ENCODE peak calls at places on chromosomes 5 and 9, in seven cellular contexts. W is AG08395; C is GM03348; B is foreskin fibroblast; Y is stimulated activated naive CD4-positive, alpha-beta T cell; G is hypothalamus; K is mucosa of descending colon. H is an unnamed sample.

GRCh38 chr5:68459093-68459492 is 243.5 kb downstream of the PIK3R1 start:
- DNase-seq in G (no peak), W (no peak), C (no peak), B (no peak), Y (no peak), K (no peak), H (no peak)

GRCh38 chr9:14645648-14646047 is 47.6 kb downstream of the ZDHHC21 start:
- DNase-seq in G (no peak), W (no peak), B (no peak), K (no peak), Y (no peak), C (no peak), H (peak)

GRCh38 chr5:122054266-122054665 is 23.8 kb downstream of the LOX start:
- DNase-seq in W (no peak), C (no peak), Y (no peak), K (no peak), B (no peak), G (no peak), H (no peak)

GRCh38 chr5:16685069-16685468 is 68.3 kb upstream of the RETREG1 start:
- DNase-seq in K (no peak), G (no peak), C (no peak), B (no peak), W (no peak), Y (no peak), H (no peak)

GRCh38 chr5:113115956-113116355 is 139.4 kb downstream of the DCP2 start:
- DNase-seq in C (no peak), B (no peak), W (no peak), K (no peak), G (no peak), Y (no peak), H (no peak)

GRCh38 chr5:62309107-62309506 is 3.1 kb downstream of the KIF2A start:
- DNase-seq in W (no peak), B (no peak), G (no peak), C (no peak), Y (no peak), K (no peak), H (no peak)

GRCh38 chr5:77990020-77990419 is 213.9 kb upstream of the TBCA start:
- DNase-seq in K (no peak), C (no peak), W (no peak), G (no peak), B (no peak), Y (no peak), H (no peak)

GRCh38 chr5:134175874-134176522 is 752 bp downstream of the SKP1 start:
- DNase-seq in Y (no peak), B (peak), W (peak), K (peak), C (peak), G (no peak), H (peak)

GRCh38 chr5:138542120-138542955 is 698 bp downstream of the ETF1 start:
- DNase-seq in W (no peak), B (peak), K (peak), C (peak), Y (no peak), G (no peak), H (no peak)

GRCh38 chr5:1437452-1437851 is 7.8 kb downstream of the SLC6A3 start:
- DNase-seq in G (no peak), W (peak), C (peak), B (peak), K (peak), Y (no peak), H (no peak)

GRCh38 chr9:117325789-117326185 is 89.1 kb downstream of the ASTN2 start:
- DNase-seq in Y (no peak), C (no peak), B (no peak), K (no peak), G (no peak), W (no peak), H (no peak)

GRCh38 chr5:144275329-144275728 is 104.7 kb downstream of the KCTD16 start:
- DNase-seq in G (no peak), K (no peak), W (no peak), Y (no peak), B (no peak), C (no peak), H (no peak)

GRCh38 chr9:131747352-131747751 is 7.5 kb upstream of the RAPGEF1 start:
- DNase-seq in Y (no peak), B (peak), G (no peak), C (peak), K (peak), W (peak), H (peak)

GRCh38 chr5:61347088-61347487 is 15.0 kb downstream of the ZSWIM6 start:
- DNase-seq in C (no peak), W (no peak), B (peak), G (no peak), K (no peak), Y (no peak), H (no peak)

GRCh38 chr9:35771524-35771923 is 17.4 kb upstream of the MSMP start:
- DNase-seq in B (peak), K (peak), W (no peak), G (no peak), C (no peak), Y (no peak), H (no peak)

GRCh38 chr5:79582186-79582585 is 30.1 kb upstream of the TENT2 start:
- DNase-seq in Y (no peak), K (no peak), C (no peak), B (no peak), G (no peak), W (no peak), H (no peak)

GRCh38 chr5:149337746-149338145 is 7.6 kb upstream of the GRPEL2 start:
- DNase-seq in B (no peak), Y (no peak), K (no peak), G (no peak), C (no peak), W (no peak), H (no peak)

GRCh38 chr5:42586625-42587024 is 163.4 kb downstream of the GHR start:
- DNase-seq in K (no peak), C (no peak), W (no peak), B (peak), Y (no peak), G (no peak), H (no peak)

GRCh38 chr5:66518753-66519152 is 77.4 kb upstream of the MAST4 start:
- DNase-seq in G (no peak), B (no peak), W (no peak), K (no peak), Y (no peak), C (no peak), H (no peak)

GRCh38 chr5:142779163-142779562 is 9.0 kb downstream of the ARHGAP26 start:
- DNase-seq in Y (no peak), W (no peak), G (no peak), B (peak), K (no peak), C (peak), H (peak)